ENCODE peak calls at places on chromosomes 7 and 10, in eight cellular contexts. One of them, this sample, is unnamed.

GRCh38 chr7:104790440-104790839 is 223.6 kb upstream of the KMT2E start:
- DNase-seq in thoracic aorta: no peak
- DNase-seq in PC-9: no peak
- DNase-seq in bronchial epithelial cell: peak
- DNase-seq in astrocyte: no peak
- DNase-seq in breast epithelium: no peak
- DNase-seq in fibroblast of mammary gland: no peak
- DNase-seq in body of pancreas: no peak
- DNase-seq in this sample: peak

GRCh38 chr7:28173531-28173930 is 7.1 kb downstream of the JAZF1 start:
- DNase-seq in thoracic aorta: no peak
- DNase-seq in body of pancreas: no peak
- DNase-seq in breast epithelium: no peak
- DNase-seq in astrocyte: no peak
- DNase-seq in bronchial epithelial cell: no peak
- DNase-seq in PC-9: no peak
- DNase-seq in fibroblast of mammary gland: no peak
- DNase-seq in this sample: no peak

GRCh38 chr10:124683816-124684215 is 60.4 kb downstream of the FAM53B start:
- DNase-seq in PC-9: no peak
- DNase-seq in breast epithelium: no peak
- DNase-seq in body of pancreas: no peak
- DNase-seq in fibroblast of mammary gland: no peak
- DNase-seq in thoracic aorta: no peak
- DNase-seq in bronchial epithelial cell: no peak
- DNase-seq in astrocyte: no peak
- DNase-seq in this sample: no peak

GRCh38 chr10:17009228-17009700 is 120.3 kb downstream of the CUBN start:
- DNase-seq in body of pancreas: no peak
- DNase-seq in PC-9: no peak
- DNase-seq in thoracic aorta: no peak
- DNase-seq in bronchial epithelial cell: peak
- DNase-seq in fibroblast of mammary gland: peak
- DNase-seq in astrocyte: peak
- DNase-seq in breast epithelium: no peak
- DNase-seq in this sample: no peak

GRCh38 chr7:152854386-152854785 is 94.8 kb downstream of the ACTR3B start:
- DNase-seq in bronchial epithelial cell: no peak
- DNase-seq in thoracic aorta: no peak
- DNase-seq in body of pancreas: no peak
- DNase-seq in fibroblast of mammary gland: no peak
- DNase-seq in PC-9: no peak
- DNase-seq in breast epithelium: no peak
- DNase-seq in astrocyte: no peak
- DNase-seq in this sample: no peak

GRCh38 chr7:158740657-158741293 is 36.2 kb upstream of the NCAPG2 start:
- DNase-seq in PC-9: peak
- DNase-seq in breast epithelium: no peak
- DNase-seq in body of pancreas: no peak
- DNase-seq in bronchial epithelial cell: peak
- DNase-seq in astrocyte: peak
- DNase-seq in thoracic aorta: no peak
- DNase-seq in fibroblast of mammary gland: peak
- DNase-seq in this sample: peak

GRCh38 chr7:6274743-6275142 is 2.3 kb upstream of the CYTH3 start:
- DNase-seq in body of pancreas: no peak
- DNase-seq in fibroblast of mammary gland: no peak
- DNase-seq in PC-9: no peak
- DNase-seq in breast epithelium: no peak
- DNase-seq in bronchial epithelial cell: no peak
- DNase-seq in astrocyte: no peak
- DNase-seq in thoracic aorta: no peak
- DNase-seq in this sample: no peak

GRCh38 chr10:4663162-4663992 is 162.6 kb upstream of the AKR1E2 start:
- DNase-seq in bronchial epithelial cell: peak
- DNase-seq in PC-9: peak
- DNase-seq in breast epithelium: peak
- DNase-seq in thoracic aorta: peak
- DNase-seq in body of pancreas: peak
- DNase-seq in astrocyte: peak
- DNase-seq in fibroblast of mammary gland: peak
- DNase-seq in this sample: peak

GRCh38 chr7:127786184-127786583 is 134.2 kb downstream of the SND1 start:
- DNase-seq in fibroblast of mammary gland: peak
- DNase-seq in PC-9: no peak
- DNase-seq in body of pancreas: no peak
- DNase-seq in thoracic aorta: no peak
- DNase-seq in bronchial epithelial cell: peak
- DNase-seq in astrocyte: peak
- DNase-seq in breast epithelium: no peak
- DNase-seq in this sample: no peak

GRCh38 chr7:151402029-151402835 is 7.6 kb downstream of the WDR86 start:
- DNase-seq in astrocyte: no peak
- DNase-seq in thoracic aorta: no peak
- DNase-seq in fibroblast of mammary gland: no peak
- DNase-seq in bronchial epithelial cell: peak
- DNase-seq in PC-9: no peak
- DNase-seq in breast epithelium: no peak
- DNase-seq in body of pancreas: no peak
- DNase-seq in this sample: no peak

GRCh38 chr10:31816318-31816717 is 112.3 kb downstream of the ARHGAP12 start:
- DNase-seq in breast epithelium: no peak
- DNase-seq in bronchial epithelial cell: no peak
- DNase-seq in fibroblast of mammary gland: no peak
- DNase-seq in astrocyte: peak
- DNase-seq in PC-9: no peak
- DNase-seq in thoracic aorta: no peak
- DNase-seq in body of pancreas: no peak
- DNase-seq in this sample: peak

GRCh38 chr10:1406976-1407945 is 330.1 kb downstream of the ADARB2 start:
- DNase-seq in bronchial epithelial cell: no peak
- DNase-seq in fibroblast of mammary gland: no peak
- DNase-seq in PC-9: no peak
- DNase-seq in astrocyte: no peak
- DNase-seq in breast epithelium: no peak
- DNase-seq in thoracic aorta: no peak
- DNase-seq in body of pancreas: no peak
- DNase-seq in this sample: no peak

GRCh38 chr10:21637795-21638194 is 103.8 kb downstream of the MLLT10 start:
- DNase-seq in PC-9: no peak
- DNase-seq in breast epithelium: no peak
- DNase-seq in bronchial epithelial cell: no peak
- DNase-seq in thoracic aorta: no peak
- DNase-seq in body of pancreas: no peak
- DNase-seq in fibroblast of mammary gland: no peak
- DNase-seq in astrocyte: no peak
- DNase-seq in this sample: no peak

DNA sequence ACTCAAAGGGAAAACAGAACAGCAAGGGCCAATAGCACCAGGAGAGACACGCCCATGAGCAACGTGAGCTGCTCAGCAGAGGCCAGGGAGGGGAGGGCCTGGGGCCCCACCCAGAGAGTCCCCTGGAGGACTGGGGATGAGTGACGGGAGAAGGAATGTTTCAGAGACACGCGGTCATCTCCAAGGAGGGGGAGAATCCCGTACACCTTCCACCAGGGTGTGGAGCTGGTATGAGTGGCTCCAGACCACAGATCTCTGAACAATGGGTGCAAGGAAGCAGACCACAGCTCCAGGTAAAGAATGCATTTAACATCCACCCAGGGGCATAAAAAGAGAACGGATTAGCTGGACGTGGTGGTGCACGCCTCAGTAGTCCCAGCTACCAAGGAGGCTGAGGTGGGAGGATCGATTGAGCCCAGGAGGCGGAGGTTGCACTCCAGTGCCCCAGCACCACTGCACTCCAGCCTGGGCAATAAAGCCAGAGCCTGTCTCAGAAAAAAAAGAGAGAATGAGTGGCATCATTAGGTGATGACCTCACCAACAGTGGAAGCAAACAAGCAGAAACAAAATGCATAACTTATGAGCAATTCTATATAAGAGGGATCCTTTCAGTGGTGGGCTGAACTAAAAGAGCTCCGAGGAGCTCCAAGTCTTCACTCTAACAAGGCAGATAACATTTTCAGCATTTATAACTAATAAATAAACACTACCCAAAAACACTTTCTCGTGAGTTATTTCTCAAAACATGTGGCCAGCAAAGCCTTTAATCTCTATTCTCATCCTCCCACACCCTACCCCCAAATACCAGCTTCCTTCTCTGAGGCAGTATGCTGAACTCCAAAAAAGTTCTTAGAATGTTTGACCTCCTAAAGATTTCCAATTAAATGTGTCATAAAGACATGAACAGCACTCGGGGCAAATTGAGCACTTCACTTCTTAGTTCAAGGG is 12.5 kb downstream of the PSAP start:
- DNase-seq in astrocyte: peak
- DNase-seq in body of pancreas: no peak
- DNase-seq in PC-9: peak
- DNase-seq in thoracic aorta: no peak
- DNase-seq in fibroblast of mammary gland: peak
- DNase-seq in breast epithelium: no peak
- DNase-seq in bronchial epithelial cell: peak
- DNase-seq in this sample: peak
- H3K4me3 ChIP-seq in astrocyte: no peak
- H3K4me3 ChIP-seq in body of pancreas: no peak
- H3K4me3 ChIP-seq in PC-9: no peak
- H3K4me3 ChIP-seq in thoracic aorta: no peak
- H3K4me3 ChIP-seq in fibroblast of mammary gland: no peak
- H3K4me3 ChIP-seq in breast epithelium: no peak
- H3K4me3 ChIP-seq in bronchial epithelial cell: no peak
- H3K4me3 ChIP-seq in this sample: no peak

GRCh38 chr7:954330-955238 is at the start of gene ADAP1:
- DNase-seq in PC-9: no peak
- DNase-seq in breast epithelium: no peak
- DNase-seq in astrocyte: peak
- DNase-seq in fibroblast of mammary gland: no peak
- DNase-seq in body of pancreas: peak
- DNase-seq in bronchial epithelial cell: peak
- DNase-seq in thoracic aorta: no peak
- DNase-seq in this sample: no peak
- TF ChIP-seq CTCF in PC-9: no peak
- TF ChIP-seq CTCF in breast epithelium: no peak
- TF ChIP-seq CTCF in astrocyte: no peak
- TF ChIP-seq CTCF in fibroblast of mammary gland: no peak
- TF ChIP-seq CTCF in body of pancreas: no peak
- TF ChIP-seq CTCF in bronchial epithelial cell: peak
- TF ChIP-seq CTCF in thoracic aorta: no peak
- TF ChIP-seq CTCF in this sample: peak

GRCh38 chr7:4774007-4774406 is 1.4 kb upstream of the AP5Z1 start:
- DNase-seq in fibroblast of mammary gland: no peak
- DNase-seq in breast epithelium: no peak
- DNase-seq in bronchial epithelial cell: no peak
- DNase-seq in PC-9: no peak
- DNase-seq in body of pancreas: no peak
- DNase-seq in thoracic aorta: no peak
- DNase-seq in astrocyte: no peak
- DNase-seq in this sample: no peak
- H3K4me3 ChIP-seq in fibroblast of mammary gland: no peak
- H3K4me3 ChIP-seq in breast epithelium: no peak
- H3K4me3 ChIP-seq in bronchial epithelial cell: no peak
- H3K4me3 ChIP-seq in PC-9: no peak
- H3K4me3 ChIP-seq in body of pancreas: no peak
- H3K4me3 ChIP-seq in thoracic aorta: peak
- H3K4me3 ChIP-seq in astrocyte: peak
- H3K4me3 ChIP-seq in this sample: no peak

DNA sequence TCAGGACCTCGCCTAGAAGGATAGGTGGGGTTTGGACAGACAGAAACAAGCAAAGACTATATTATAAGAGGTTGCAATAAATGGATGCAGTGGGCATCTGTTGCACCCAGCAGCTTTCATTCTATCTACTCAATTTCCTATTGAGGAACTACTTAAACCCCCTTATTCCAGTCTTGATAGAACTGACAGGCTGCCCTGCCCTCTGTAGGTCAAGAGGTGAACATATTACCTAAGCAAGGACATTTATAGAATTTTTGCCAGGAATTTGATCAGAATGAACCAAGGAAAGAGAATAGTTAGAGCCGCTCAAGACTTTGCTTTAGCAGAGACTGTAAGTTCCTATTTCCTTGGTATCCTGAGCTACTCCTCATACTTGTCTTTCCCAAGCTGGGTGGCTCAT is 9.5 kb downstream of the VTI1A start:
- DNase-seq in PC-9: no peak
- DNase-seq in fibroblast of mammary gland: no peak
- DNase-seq in thoracic aorta: no peak
- DNase-seq in body of pancreas: no peak
- DNase-seq in breast epithelium: no peak
- DNase-seq in bronchial epithelial cell: no peak
- DNase-seq in astrocyte: no peak
- DNase-seq in this sample: no peak
- TF ChIP-seq CTCF in PC-9: no peak
- TF ChIP-seq CTCF in fibroblast of mammary gland: no peak
- TF ChIP-seq CTCF in thoracic aorta: no peak
- TF ChIP-seq CTCF in body of pancreas: no peak
- TF ChIP-seq CTCF in breast epithelium: no peak
- TF ChIP-seq CTCF in bronchial epithelial cell: no peak
- TF ChIP-seq CTCF in astrocyte: no peak
- TF ChIP-seq CTCF in this sample: no peak

GRCh38 chr10:10587744-10588393 is 429.8 kb upstream of the CELF2 start:
- DNase-seq in breast epithelium: no peak
- DNase-seq in PC-9: no peak
- DNase-seq in thoracic aorta: no peak
- DNase-seq in astrocyte: no peak
- DNase-seq in fibroblast of mammary gland: no peak
- DNase-seq in bronchial epithelial cell: no peak
- DNase-seq in body of pancreas: no peak
- DNase-seq in this sample: no peak

GRCh38 chr10:10589540-10589939 is 428.1 kb upstream of the CELF2 start:
- DNase-seq in astrocyte: peak
- DNase-seq in fibroblast of mammary gland: peak
- DNase-seq in body of pancreas: no peak
- DNase-seq in breast epithelium: no peak
- DNase-seq in PC-9: no peak
- DNase-seq in thoracic aorta: no peak
- DNase-seq in bronchial epithelial cell: peak
- DNase-seq in this sample: peak

GRCh38 chr10:10596256-10596655 is 421.4 kb upstream of the CELF2 start:
- DNase-seq in thoracic aorta: no peak
- DNase-seq in fibroblast of mammary gland: no peak
- DNase-seq in breast epithelium: no peak
- DNase-seq in PC-9: no peak
- DNase-seq in astrocyte: no peak
- DNase-seq in bronchial epithelial cell: no peak
- DNase-seq in body of pancreas: no peak
- DNase-seq in this sample: no peak

DNA sequence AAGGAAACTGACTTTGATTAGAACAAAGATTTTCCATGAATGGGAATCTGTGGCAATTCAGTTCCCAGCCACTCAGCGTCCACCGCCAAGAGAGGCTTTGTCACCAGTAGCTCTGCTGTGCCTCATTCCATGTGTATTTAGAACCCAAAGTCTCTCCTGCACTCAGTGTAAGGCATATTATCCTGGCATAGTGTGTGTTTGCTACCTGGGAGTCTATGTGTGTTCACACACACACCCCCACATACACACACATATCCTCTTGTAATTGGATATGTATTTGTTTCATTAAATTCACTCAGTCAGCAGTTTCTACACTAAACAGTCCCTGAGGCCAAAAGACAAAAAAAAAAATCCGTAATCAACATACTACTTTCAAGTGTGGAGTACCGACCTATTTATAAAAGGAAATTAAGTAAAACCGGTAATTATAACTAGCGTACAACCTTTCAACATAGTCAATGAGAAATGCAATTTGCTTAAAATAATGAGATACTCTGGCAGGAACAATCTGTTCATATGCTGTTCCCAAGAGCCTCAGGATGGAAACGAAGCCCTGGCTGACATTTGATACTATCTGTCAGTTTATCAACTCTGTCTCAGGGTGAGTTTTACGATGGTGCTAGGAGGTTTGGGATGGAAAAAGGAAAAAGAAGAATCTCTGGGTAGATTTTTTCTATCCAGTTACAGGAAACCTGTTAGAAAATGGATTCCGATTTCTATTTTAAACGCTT is 425.8 kb upstream of the CELF2 start:
- DNase-seq in PC-9: no peak
- DNase-seq in breast epithelium: no peak
- DNase-seq in body of pancreas: no peak
- DNase-seq in thoracic aorta: no peak
- DNase-seq in fibroblast of mammary gland: peak
- DNase-seq in bronchial epithelial cell: peak
- DNase-seq in astrocyte: no peak
- DNase-seq in this sample: no peak
- H3K4me3 ChIP-seq in PC-9: no peak
- H3K4me3 ChIP-seq in breast epithelium: no peak
- H3K4me3 ChIP-seq in body of pancreas: no peak
- H3K4me3 ChIP-seq in thoracic aorta: no peak
- H3K4me3 ChIP-seq in fibroblast of mammary gland: no peak
- H3K4me3 ChIP-seq in bronchial epithelial cell: no peak
- H3K4me3 ChIP-seq in astrocyte: no peak
- H3K4me3 ChIP-seq in this sample: no peak